ENCODE peak calls at places on chromosomes 7 and 10, in ten cellular contexts. One of them, this sample, is unnamed.

GRCh38 chr7:158885624-158886023 is 29.3 kb downstream of the DYNC2I1 start:
- DNase-seq in nephron progenitor cell: no peak
- DNase-seq in neuronal stem cell: no peak
- DNase-seq in RWPE1: peak; percentile 10
- DNase-seq in cardiac fibroblast: peak; percentile 15
- DNase-seq in choroid plexus epithelial cell: peak; percentile 45
- DNase-seq in activated effector memory CD4-positive, alpha-beta T cell treated with anti-CD3 and anti-CD28 coated beads, Interleukin-2, amount 50 U/mL, for 16 hours: no peak
- DNase-seq in ecto neural progenitor cell: no peak
- DNase-seq in adipocyte: no peak
- DNase-seq in GM18507: no peak
- DNase-seq in this sample: no peak

GRCh38 chr10:86961481-86962091 is 3.2 kb downstream of the SNCG start:
- DNase-seq in RWPE1: no peak
- DNase-seq in activated effector memory CD4-positive, alpha-beta T cell treated with anti-CD3 and anti-CD28 coated beads, Interleukin-2, amount 50 U/mL, for 16 hours: peak; percentile 59
- DNase-seq in cardiac fibroblast: no peak
- DNase-seq in adipocyte: no peak
- DNase-seq in nephron progenitor cell: no peak
- DNase-seq in neuronal stem cell: no peak
- DNase-seq in ecto neural progenitor cell: peak; percentile 46
- DNase-seq in GM18507: no peak
- DNase-seq in choroid plexus epithelial cell: no peak
- DNase-seq in this sample: no peak

GRCh38 chr7:134710854-134711624 is 64.4 kb downstream of the BPGM start:
- DNase-seq in ecto neural progenitor cell: no peak
- DNase-seq in activated effector memory CD4-positive, alpha-beta T cell treated with anti-CD3 and anti-CD28 coated beads, Interleukin-2, amount 50 U/mL, for 16 hours: peak; percentile 75
- DNase-seq in GM18507: no peak
- DNase-seq in choroid plexus epithelial cell: no peak
- DNase-seq in nephron progenitor cell: no peak
- DNase-seq in neuronal stem cell: no peak
- DNase-seq in cardiac fibroblast: peak; percentile 38
- DNase-seq in adipocyte: peak; percentile 39
- DNase-seq in RWPE1: no peak
- DNase-seq in this sample: no peak

GRCh38 chr10:35127289-35127891 is 744 bp downstream of the CREM start:
- DNase-seq in cardiac fibroblast: peak; percentile 72
- DNase-seq in GM18507: no peak
- DNase-seq in ecto neural progenitor cell: no peak
- DNase-seq in activated effector memory CD4-positive, alpha-beta T cell treated with anti-CD3 and anti-CD28 coated beads, Interleukin-2, amount 50 U/mL, for 16 hours: peak; percentile 88
- DNase-seq in nephron progenitor cell: peak; percentile 55
- DNase-seq in neuronal stem cell: peak; percentile 62
- DNase-seq in choroid plexus epithelial cell: peak; percentile 71
- DNase-seq in RWPE1: peak; percentile 36
- DNase-seq in adipocyte: peak; percentile 89
- DNase-seq in this sample: peak; percentile 81

GRCh38 chr7:134910968-134911367 is 75.3 kb upstream of the AGBL3 start:
- DNase-seq in activated effector memory CD4-positive, alpha-beta T cell treated with anti-CD3 and anti-CD28 coated beads, Interleukin-2, amount 50 U/mL, for 16 hours: no peak
- DNase-seq in neuronal stem cell: no peak
- DNase-seq in GM18507: no peak
- DNase-seq in RWPE1: no peak
- DNase-seq in nephron progenitor cell: no peak
- DNase-seq in adipocyte: no peak
- DNase-seq in ecto neural progenitor cell: no peak
- DNase-seq in choroid plexus epithelial cell: no peak
- DNase-seq in cardiac fibroblast: no peak
- DNase-seq in this sample: no peak

GRCh38 chr10:33772370-33773331 is 438.2 kb upstream of the NRP1 start:
- DNase-seq in RWPE1: no peak
- DNase-seq in activated effector memory CD4-positive, alpha-beta T cell treated with anti-CD3 and anti-CD28 coated beads, Interleukin-2, amount 50 U/mL, for 16 hours: no peak
- DNase-seq in adipocyte: no peak
- DNase-seq in neuronal stem cell: peak; percentile 39
- DNase-seq in ecto neural progenitor cell: no peak
- DNase-seq in GM18507: no peak
- DNase-seq in cardiac fibroblast: peak; percentile 34
- DNase-seq in choroid plexus epithelial cell: peak; percentile 23
- DNase-seq in nephron progenitor cell: peak; percentile 18
- DNase-seq in this sample: peak; percentile 59

GRCh38 chr7:91957823-91958222 is 17.2 kb downstream of the AKAP9 start:
- DNase-seq in choroid plexus epithelial cell: no peak
- DNase-seq in cardiac fibroblast: no peak
- DNase-seq in activated effector memory CD4-positive, alpha-beta T cell treated with anti-CD3 and anti-CD28 coated beads, Interleukin-2, amount 50 U/mL, for 16 hours: no peak
- DNase-seq in neuronal stem cell: no peak
- DNase-seq in ecto neural progenitor cell: no peak
- DNase-seq in nephron progenitor cell: no peak
- DNase-seq in RWPE1: no peak
- DNase-seq in GM18507: no peak
- DNase-seq in adipocyte: no peak
- DNase-seq in this sample: no peak

GRCh38 chr10:104256335-104257080 is 1.8 kb downstream of the GSTO1 start:
- DNase-seq in adipocyte: peak; percentile 37
- DNase-seq in neuronal stem cell: no peak
- DNase-seq in RWPE1: no peak
- DNase-seq in activated effector memory CD4-positive, alpha-beta T cell treated with anti-CD3 and anti-CD28 coated beads, Interleukin-2, amount 50 U/mL, for 16 hours: no peak
- DNase-seq in GM18507: no peak
- DNase-seq in cardiac fibroblast: peak; percentile 25
- DNase-seq in ecto neural progenitor cell: no peak
- DNase-seq in choroid plexus epithelial cell: peak; percentile 34
- DNase-seq in nephron progenitor cell: no peak
- DNase-seq in this sample: no peak

GRCh38 chr10:125979976-125980375 is 83.6 kb downstream of the FANK1 start:
- DNase-seq in GM18507: no peak
- DNase-seq in ecto neural progenitor cell: no peak
- DNase-seq in adipocyte: no peak
- DNase-seq in choroid plexus epithelial cell: no peak
- DNase-seq in RWPE1: no peak
- DNase-seq in neuronal stem cell: no peak
- DNase-seq in cardiac fibroblast: no peak
- DNase-seq in nephron progenitor cell: no peak
- DNase-seq in activated effector memory CD4-positive, alpha-beta T cell treated with anti-CD3 and anti-CD28 coated beads, Interleukin-2, amount 50 U/mL, for 16 hours: no peak
- DNase-seq in this sample: no peak

GRCh38 chr10:31034041-31034918 is 2.6 kb upstream of the ZNF438 start:
- DNase-seq in cardiac fibroblast: peak; percentile 94
- DNase-seq in choroid plexus epithelial cell: peak; percentile 98
- DNase-seq in RWPE1: no peak
- DNase-seq in GM18507: no peak
- DNase-seq in nephron progenitor cell: no peak
- DNase-seq in ecto neural progenitor cell: no peak
- DNase-seq in neuronal stem cell: no peak
- DNase-seq in activated effector memory CD4-positive, alpha-beta T cell treated with anti-CD3 and anti-CD28 coated beads, Interleukin-2, amount 50 U/mL, for 16 hours: no peak
- DNase-seq in adipocyte: peak; percentile 95
- DNase-seq in this sample: no peak

GRCh38 chr7:99707096-99707495 is 27.3 kb upstream of the CYP3A5 start:
- DNase-seq in activated effector memory CD4-positive, alpha-beta T cell treated with anti-CD3 and anti-CD28 coated beads, Interleukin-2, amount 50 U/mL, for 16 hours: no peak
- DNase-seq in neuronal stem cell: no peak
- DNase-seq in choroid plexus epithelial cell: peak; percentile 26
- DNase-seq in GM18507: no peak
- DNase-seq in adipocyte: peak; percentile 35
- DNase-seq in ecto neural progenitor cell: no peak
- DNase-seq in cardiac fibroblast: peak; percentile 2
- DNase-seq in nephron progenitor cell: no peak
- DNase-seq in RWPE1: no peak
- DNase-seq in this sample: peak; percentile 11

GRCh38 chr7:158865977-158866376 is 9.6 kb downstream of the DYNC2I1 start:
- DNase-seq in ecto neural progenitor cell: no peak
- DNase-seq in RWPE1: no peak
- DNase-seq in choroid plexus epithelial cell: no peak
- DNase-seq in nephron progenitor cell: no peak
- DNase-seq in GM18507: no peak
- DNase-seq in activated effector memory CD4-positive, alpha-beta T cell treated with anti-CD3 and anti-CD28 coated beads, Interleukin-2, amount 50 U/mL, for 16 hours: no peak
- DNase-seq in neuronal stem cell: no peak
- DNase-seq in adipocyte: no peak
- DNase-seq in cardiac fibroblast: no peak
- DNase-seq in this sample: no peak

GRCh38 chr10:114388275-114388674 is 16.0 kb downstream of the AFAP1L2 start:
- DNase-seq in ecto neural progenitor cell: no peak
- DNase-seq in nephron progenitor cell: no peak
- DNase-seq in choroid plexus epithelial cell: no peak
- DNase-seq in cardiac fibroblast: no peak
- DNase-seq in RWPE1: peak; percentile 51
- DNase-seq in neuronal stem cell: no peak
- DNase-seq in GM18507: no peak
- DNase-seq in activated effector memory CD4-positive, alpha-beta T cell treated with anti-CD3 and anti-CD28 coated beads, Interleukin-2, amount 50 U/mL, for 16 hours: no peak
- DNase-seq in adipocyte: no peak
- DNase-seq in this sample: no peak

GRCh38 chr7:158093156-158093796 is 494.3 kb downstream of the PTPRN2 start:
- DNase-seq in RWPE1: no peak
- DNase-seq in GM18507: no peak
- DNase-seq in choroid plexus epithelial cell: no peak
- DNase-seq in nephron progenitor cell: no peak
- DNase-seq in cardiac fibroblast: no peak
- DNase-seq in neuronal stem cell: no peak
- DNase-seq in adipocyte: no peak
- DNase-seq in ecto neural progenitor cell: no peak
- DNase-seq in activated effector memory CD4-positive, alpha-beta T cell treated with anti-CD3 and anti-CD28 coated beads, Interleukin-2, amount 50 U/mL, for 16 hours: no peak
- DNase-seq in this sample: no peak

GRCh38 chr7:30226593-30227268 is 57.7 kb upstream of the ZNRF2 start:
- DNase-seq in nephron progenitor cell: peak; percentile 33
- DNase-seq in ecto neural progenitor cell: no peak
- DNase-seq in neuronal stem cell: no peak
- DNase-seq in cardiac fibroblast: no peak
- DNase-seq in adipocyte: no peak
- DNase-seq in choroid plexus epithelial cell: no peak
- DNase-seq in RWPE1: peak; percentile 55
- DNase-seq in GM18507: no peak
- DNase-seq in activated effector memory CD4-positive, alpha-beta T cell treated with anti-CD3 and anti-CD28 coated beads, Interleukin-2, amount 50 U/mL, for 16 hours: no peak
- DNase-seq in this sample: no peak

GRCh38 chr10:105243825-105244224 is 602.7 kb downstream of the SORCS3 start:
- DNase-seq in RWPE1: no peak
- DNase-seq in neuronal stem cell: no peak
- DNase-seq in cardiac fibroblast: no peak
- DNase-seq in nephron progenitor cell: no peak
- DNase-seq in ecto neural progenitor cell: no peak
- DNase-seq in activated effector memory CD4-positive, alpha-beta T cell treated with anti-CD3 and anti-CD28 coated beads, Interleukin-2, amount 50 U/mL, for 16 hours: no peak
- DNase-seq in adipocyte: no peak
- DNase-seq in GM18507: no peak
- DNase-seq in choroid plexus epithelial cell: no peak
- DNase-seq in this sample: no peak

GRCh38 chr7:5139998-5140397 is 50.0 kb upstream of the WIPI2 start:
- DNase-seq in ecto neural progenitor cell: peak; percentile 61
- DNase-seq in adipocyte: peak; percentile 7
- DNase-seq in cardiac fibroblast: peak; percentile 33
- DNase-seq in neuronal stem cell: peak; percentile 3
- DNase-seq in choroid plexus epithelial cell: peak; percentile 25
- DNase-seq in activated effector memory CD4-positive, alpha-beta T cell treated with anti-CD3 and anti-CD28 coated beads, Interleukin-2, amount 50 U/mL, for 16 hours: peak; percentile 66
- DNase-seq in nephron progenitor cell: peak; percentile 26
- DNase-seq in GM18507: no peak
- DNase-seq in RWPE1: no peak
- DNase-seq in this sample: peak; percentile 45

GRCh38 chr7:46627038-46627315 is 705.9 kb upstream of the IGFBP3 start:
- DNase-seq in choroid plexus epithelial cell: peak; percentile 34
- DNase-seq in neuronal stem cell: no peak
- DNase-seq in GM18507: no peak
- DNase-seq in adipocyte: no peak
- DNase-seq in activated effector memory CD4-positive, alpha-beta T cell treated with anti-CD3 and anti-CD28 coated beads, Interleukin-2, amount 50 U/mL, for 16 hours: no peak
- DNase-seq in nephron progenitor cell: no peak
- DNase-seq in RWPE1: no peak
- DNase-seq in ecto neural progenitor cell: no peak
- DNase-seq in cardiac fibroblast: no peak
- DNase-seq in this sample: no peak

GRCh38 chr10:29688230-29688634 is 53.5 kb upstream of the SVIL start:
- DNase-seq in activated effector memory CD4-positive, alpha-beta T cell treated with anti-CD3 and anti-CD28 coated beads, Interleukin-2, amount 50 U/mL, for 16 hours: no peak
- DNase-seq in choroid plexus epithelial cell: no peak
- DNase-seq in GM18507: no peak
- DNase-seq in nephron progenitor cell: peak; percentile 84
- DNase-seq in RWPE1: no peak
- DNase-seq in ecto neural progenitor cell: peak; percentile 65
- DNase-seq in cardiac fibroblast: peak; percentile 17
- DNase-seq in neuronal stem cell: peak; percentile 46
- DNase-seq in adipocyte: no peak
- DNase-seq in this sample: peak; percentile 61

GRCh38 chr7:24213311-24213710 is 70.7 kb upstream of the NPY start:
- DNase-seq in choroid plexus epithelial cell: no peak
- DNase-seq in cardiac fibroblast: no peak
- DNase-seq in activated effector memory CD4-positive, alpha-beta T cell treated with anti-CD3 and anti-CD28 coated beads, Interleukin-2, amount 50 U/mL, for 16 hours: no peak
- DNase-seq in neuronal stem cell: no peak
- DNase-seq in ecto neural progenitor cell: no peak
- DNase-seq in GM18507: no peak
- DNase-seq in nephron progenitor cell: no peak
- DNase-seq in adipocyte: no peak
- DNase-seq in RWPE1: no peak
- DNase-seq in this sample: no peak

GRCh38 chr10:62075912-62076311 is 174.4 kb downstream of the ARID5B start:
- DNase-seq in neuronal stem cell: no peak
- DNase-seq in ecto neural progenitor cell: no peak
- DNase-seq in nephron progenitor cell: no peak
- DNase-seq in activated effector memory CD4-positive, alpha-beta T cell treated with anti-CD3 and anti-CD28 coated beads, Interleukin-2, amount 50 U/mL, for 16 hours: no peak
- DNase-seq in adipocyte: no peak
- DNase-seq in GM18507: no peak
- DNase-seq in choroid plexus epithelial cell: no peak
- DNase-seq in RWPE1: no peak
- DNase-seq in cardiac fibroblast: no peak
- DNase-seq in this sample: no peak

GRCh38 chr10:79299397-79300370 is 47.6 kb upstream of the PPIF start:
- DNase-seq in neuronal stem cell: no peak
- DNase-seq in cardiac fibroblast: peak; percentile 80
- DNase-seq in GM18507: no peak
- DNase-seq in adipocyte: peak; percentile 78
- DNase-seq in ecto neural progenitor cell: no peak
- DNase-seq in choroid plexus epithelial cell: peak; percentile 93
- DNase-seq in RWPE1: peak; percentile 35
- DNase-seq in nephron progenitor cell: no peak
- DNase-seq in activated effector memory CD4-positive, alpha-beta T cell treated with anti-CD3 and anti-CD28 coated beads, Interleukin-2, amount 50 U/mL, for 16 hours: no peak
- DNase-seq in this sample: no peak

GRCh38 chr10:31004611-31005193 is 27.0 kb downstream of the ZNF438 start:
- DNase-seq in GM18507: no peak
- DNase-seq in activated effector memory CD4-positive, alpha-beta T cell treated with anti-CD3 and anti-CD28 coated beads, Interleukin-2, amount 50 U/mL, for 16 hours: no peak
- DNase-seq in choroid plexus epithelial cell: peak; percentile 82
- DNase-seq in cardiac fibroblast: peak; percentile 90
- DNase-seq in nephron progenitor cell: no peak
- DNase-seq in RWPE1: no peak
- DNase-seq in adipocyte: peak; percentile 51
- DNase-seq in ecto neural progenitor cell: no peak
- DNase-seq in neuronal stem cell: no peak
- DNase-seq in this sample: no peak

GRCh38 chr10:69097729-69098128 is 9.8 kb downstream of the SRGN start:
- DNase-seq in RWPE1: no peak
- DNase-seq in activated effector memory CD4-positive, alpha-beta T cell treated with anti-CD3 and anti-CD28 coated beads, Interleukin-2, amount 50 U/mL, for 16 hours: no peak
- DNase-seq in cardiac fibroblast: peak; percentile 66
- DNase-seq in neuronal stem cell: no peak
- DNase-seq in ecto neural progenitor cell: no peak
- DNase-seq in choroid plexus epithelial cell: no peak
- DNase-seq in nephron progenitor cell: no peak
- DNase-seq in GM18507: no peak
- DNase-seq in adipocyte: peak; percentile 38
- DNase-seq in this sample: no peak

GRCh38 chr10:80191589-80192270 is 13.6 kb downstream of the ANXA11 start:
- DNase-seq in activated effector memory CD4-positive, alpha-beta T cell treated with anti-CD3 and anti-CD28 coated beads, Interleukin-2, amount 50 U/mL, for 16 hours: peak; percentile 64
- DNase-seq in choroid plexus epithelial cell: no peak
- DNase-seq in cardiac fibroblast: no peak
- DNase-seq in ecto neural progenitor cell: peak; percentile 20
- DNase-seq in neuronal stem cell: no peak
- DNase-seq in GM18507: no peak
- DNase-seq in RWPE1: peak; percentile 71
- DNase-seq in adipocyte: no peak
- DNase-seq in nephron progenitor cell: no peak
- DNase-seq in this sample: no peak

GRCh38 chr7:70647801-70648491 is 484.0 kb upstream of the GALNT17 start:
- DNase-seq in nephron progenitor cell: no peak
- DNase-seq in GM18507: peak; percentile 43
- DNase-seq in adipocyte: no peak
- DNase-seq in activated effector memory CD4-positive, alpha-beta T cell treated with anti-CD3 and anti-CD28 coated beads, Interleukin-2, amount 50 U/mL, for 16 hours: peak; percentile 89
- DNase-seq in neuronal stem cell: no peak
- DNase-seq in ecto neural progenitor cell: no peak
- DNase-seq in RWPE1: peak; percentile 29
- DNase-seq in choroid plexus epithelial cell: peak; percentile 29
- DNase-seq in cardiac fibroblast: no peak
- DNase-seq in this sample: no peak

GRCh38 chr10:71968553-71969474 is 4.6 kb downstream of the CHST3 start:
- DNase-seq in activated effector memory CD4-positive, alpha-beta T cell treated with anti-CD3 and anti-CD28 coated beads, Interleukin-2, amount 50 U/mL, for 16 hours: no peak
- DNase-seq in ecto neural progenitor cell: no peak
- DNase-seq in cardiac fibroblast: peak; percentile 38
- DNase-seq in GM18507: no peak
- DNase-seq in RWPE1: no peak
- DNase-seq in adipocyte: peak; percentile 59
- DNase-seq in neuronal stem cell: no peak
- DNase-seq in nephron progenitor cell: no peak
- DNase-seq in choroid plexus epithelial cell: no peak
- DNase-seq in this sample: no peak

GRCh38 chr10:86363184-86363832 is 3.3 kb downstream of the GRID1 start:
- DNase-seq in neuronal stem cell: peak; percentile 65
- DNase-seq in GM18507: no peak
- DNase-seq in ecto neural progenitor cell: peak; percentile 88
- DNase-seq in nephron progenitor cell: peak; percentile 81
- DNase-seq in choroid plexus epithelial cell: peak; percentile 29
- DNase-seq in activated effector memory CD4-positive, alpha-beta T cell treated with anti-CD3 and anti-CD28 coated beads, Interleukin-2, amount 50 U/mL, for 16 hours: peak; percentile 55
- DNase-seq in cardiac fibroblast: no peak
- DNase-seq in RWPE1: peak; percentile 44
- DNase-seq in adipocyte: no peak
- DNase-seq in this sample: peak; percentile 86

This sample was measured in retina.